ENCODE peak calls at places on chromosomes 1 and 21, in five cellular contexts. One of them, this sample, is unnamed.

GRCh38 chr1:1344672-1345361 is 4.4 kb downstream of the DVL1 start:
- DNase-seq in NB4: no peak
- DNase-seq in fibroblast of lung: peak
- DNase-seq in MCF 10A: peak
- DNase-seq in mucosa of descending colon: no peak
- DNase-seq in this sample: no peak

GRCh38 chr1:9455487-9456237 is 83.6 kb upstream of the SLC25A33 start:
- DNase-seq in fibroblast of lung: peak
- DNase-seq in mucosa of descending colon: peak
- DNase-seq in NB4: peak
- DNase-seq in MCF 10A: peak
- DNase-seq in this sample: no peak

GRCh38 chr1:42484382-42484781 is 21.3 kb downstream of the CCDC30 start:
- DNase-seq in mucosa of descending colon: no peak
- DNase-seq in NB4: no peak
- DNase-seq in fibroblast of lung: peak
- DNase-seq in MCF 10A: peak
- DNase-seq in this sample: peak

GRCh38 chr1:8259498-8260290 is 58.2 kb upstream of the SLC45A1 start:
- DNase-seq in mucosa of descending colon: no peak
- DNase-seq in NB4: no peak
- DNase-seq in MCF 10A: peak
- DNase-seq in fibroblast of lung: peak
- DNase-seq in this sample: peak

GRCh38 chr1:12435639-12436344 is 182.2 kb downstream of the DHRS3 start:
- DNase-seq in mucosa of descending colon: no peak
- DNase-seq in MCF 10A: no peak
- DNase-seq in NB4: peak
- DNase-seq in fibroblast of lung: no peak
- DNase-seq in this sample: peak

GRCh38 chr1:226128487-226129075 is 58.0 kb downstream of the ACBD3 start:
- DNase-seq in MCF 10A: peak
- DNase-seq in NB4: no peak
- DNase-seq in fibroblast of lung: peak
- DNase-seq in mucosa of descending colon: peak
- DNase-seq in this sample: no peak

GRCh38 chr1:24926596-24927249 is 3.4 kb downstream of the RUNX3 start:
- DNase-seq in mucosa of descending colon: peak
- DNase-seq in MCF 10A: no peak
- DNase-seq in NB4: peak
- DNase-seq in fibroblast of lung: no peak
- DNase-seq in this sample: no peak

GRCh38 chr1:94955767-94956632 is 29.1 kb upstream of the CNN3 start:
- DNase-seq in mucosa of descending colon: no peak
- DNase-seq in MCF 10A: no peak
- DNase-seq in fibroblast of lung: peak
- DNase-seq in NB4: no peak
- DNase-seq in this sample: no peak

GRCh38 chr1:239843556-239843955 is 248.1 kb upstream of the FMN2 start:
- DNase-seq in NB4: no peak
- DNase-seq in mucosa of descending colon: no peak
- DNase-seq in fibroblast of lung: no peak
- DNase-seq in MCF 10A: no peak
- DNase-seq in this sample: no peak

GRCh38 chr1:221093903-221094865 is 214.9 kb downstream of the HLX start:
- DNase-seq in MCF 10A: no peak
- DNase-seq in fibroblast of lung: no peak
- DNase-seq in NB4: peak
- DNase-seq in mucosa of descending colon: no peak
- DNase-seq in this sample: no peak

GRCh38 chr1:53603431-53603830 is 135.5 kb downstream of the GLIS1 start:
- DNase-seq in MCF 10A: no peak
- DNase-seq in NB4: no peak
- DNase-seq in fibroblast of lung: no peak
- DNase-seq in mucosa of descending colon: no peak
- DNase-seq in this sample: no peak

GRCh38 chr1:101288491-101288944 is 51.7 kb downstream of the S1PR1 start:
- DNase-seq in NB4: peak
- DNase-seq in fibroblast of lung: peak
- DNase-seq in mucosa of descending colon: no peak
- DNase-seq in MCF 10A: peak
- DNase-seq in this sample: peak

GRCh38 chr1:212588137-212588510 is 20.4 kb upstream of the ATF3 start:
- DNase-seq in fibroblast of lung: no peak
- DNase-seq in NB4: no peak
- DNase-seq in mucosa of descending colon: no peak
- DNase-seq in MCF 10A: no peak
- DNase-seq in this sample: no peak
- TF ChIP-seq CTCF in fibroblast of lung: no peak
- TF ChIP-seq CTCF in NB4: no peak
- TF ChIP-seq CTCF in mucosa of descending colon: no peak
- TF ChIP-seq CTCF in MCF 10A: no peak
- TF ChIP-seq CTCF in this sample: peak

DNA sequence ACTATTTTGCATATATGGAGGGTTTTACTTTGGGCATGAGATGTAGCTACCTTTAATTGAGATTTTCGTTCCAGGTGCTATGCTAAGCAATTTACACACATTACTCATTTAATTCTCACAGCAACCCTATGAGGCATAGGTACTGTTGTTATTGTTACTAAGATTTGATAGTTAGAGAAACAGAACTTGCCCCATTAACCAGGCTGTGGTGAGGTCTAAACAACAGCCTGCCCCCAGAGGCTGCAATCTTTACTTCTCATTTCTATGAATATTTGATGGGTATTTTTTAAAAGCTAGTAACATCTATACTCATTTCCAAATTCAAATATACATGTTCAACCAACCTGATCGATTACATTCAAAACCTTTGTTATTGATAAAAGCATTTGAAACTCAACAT is 155.6 kb downstream of the GALNT2 start:
- DNase-seq in fibroblast of lung: no peak
- DNase-seq in NB4: no peak
- DNase-seq in MCF 10A: no peak
- DNase-seq in mucosa of descending colon: no peak
- DNase-seq in this sample: no peak
- TF ChIP-seq CTCF in fibroblast of lung: peak
- TF ChIP-seq CTCF in NB4: no peak
- TF ChIP-seq CTCF in MCF 10A: no peak
- TF ChIP-seq CTCF in mucosa of descending colon: no peak
- TF ChIP-seq CTCF in this sample: peak

GRCh38 chr1:35577071-35577998 is 4.2 kb downstream of the TFAP2E start:
- DNase-seq in mucosa of descending colon: peak
- DNase-seq in fibroblast of lung: no peak
- DNase-seq in NB4: peak
- DNase-seq in MCF 10A: no peak
- DNase-seq in this sample: no peak
- TF ChIP-seq CTCF in mucosa of descending colon: no peak
- TF ChIP-seq CTCF in fibroblast of lung: no peak
- TF ChIP-seq CTCF in NB4: no peak
- TF ChIP-seq CTCF in MCF 10A: no peak
- TF ChIP-seq CTCF in this sample: no peak

GRCh38 chr21:25583370-25584133 is 23.7 kb downstream of the MRPL39 start:
- DNase-seq in NB4: no peak
- DNase-seq in fibroblast of lung: no peak
- DNase-seq in MCF 10A: no peak
- DNase-seq in mucosa of descending colon: no peak
- DNase-seq in this sample: no peak
- TF ChIP-seq CTCF in NB4: no peak
- TF ChIP-seq CTCF in fibroblast of lung: no peak
- TF ChIP-seq CTCF in MCF 10A: no peak
- TF ChIP-seq CTCF in mucosa of descending colon: no peak
- TF ChIP-seq CTCF in this sample: no peak

DNA sequence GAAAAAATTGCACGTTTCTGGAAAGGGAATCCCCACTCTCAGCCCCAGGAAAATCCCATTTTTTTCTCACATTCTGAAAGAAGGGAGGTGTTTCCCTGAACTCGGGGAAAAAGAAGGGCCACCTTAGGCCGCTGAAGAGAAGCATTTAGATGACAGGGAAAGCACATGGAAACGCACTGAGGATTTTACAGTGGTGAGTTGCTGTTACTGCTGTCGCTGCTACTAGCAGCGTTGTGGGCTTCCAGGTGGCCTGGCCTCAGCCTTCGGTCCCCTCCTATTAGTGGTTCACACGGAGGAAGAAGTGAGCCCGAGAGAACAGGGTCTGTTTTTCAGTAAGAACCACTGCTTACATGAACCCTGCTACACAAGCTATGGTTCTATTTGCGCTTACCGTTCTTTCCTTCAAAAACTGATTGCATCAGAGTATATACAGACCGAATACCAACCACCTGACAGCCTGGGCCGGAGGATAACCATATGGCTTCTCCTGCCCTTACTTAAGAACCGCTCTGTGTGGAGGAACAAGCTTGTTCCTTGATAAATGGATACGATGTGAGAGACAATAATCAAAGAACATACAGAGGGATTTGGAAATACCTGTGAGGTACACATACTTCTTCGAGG is 986 bp upstream of the KCNT2 start:
- DNase-seq in mucosa of descending colon: no peak
- DNase-seq in MCF 10A: no peak
- DNase-seq in fibroblast of lung: peak
- DNase-seq in NB4: no peak
- DNase-seq in this sample: no peak
- TF ChIP-seq CTCF in mucosa of descending colon: no peak
- TF ChIP-seq CTCF in MCF 10A: no peak
- TF ChIP-seq CTCF in fibroblast of lung: no peak
- TF ChIP-seq CTCF in NB4: no peak
- TF ChIP-seq CTCF in this sample: peak

GRCh38 chr1:209443361-209443931 is 140.1 kb upstream of the CAMK1G start:
- DNase-seq in mucosa of descending colon: no peak
- DNase-seq in fibroblast of lung: no peak
- DNase-seq in NB4: no peak
- DNase-seq in MCF 10A: peak
- DNase-seq in this sample: no peak

GRCh38 chr1:209445576-209445975 is 137.9 kb upstream of the CAMK1G start:
- DNase-seq in fibroblast of lung: no peak
- DNase-seq in NB4: no peak
- DNase-seq in MCF 10A: no peak
- DNase-seq in mucosa of descending colon: no peak
- DNase-seq in this sample: no peak

GRCh38 chr1:209439828-209440227 is 143.7 kb upstream of the CAMK1G start:
- DNase-seq in mucosa of descending colon: no peak
- DNase-seq in MCF 10A: no peak
- DNase-seq in NB4: no peak
- DNase-seq in fibroblast of lung: no peak
- DNase-seq in this sample: no peak

GRCh38 chr1:209443975-209444651 is 139.4 kb upstream of the CAMK1G start:
- DNase-seq in NB4: no peak
- DNase-seq in fibroblast of lung: no peak
- DNase-seq in mucosa of descending colon: no peak
- DNase-seq in MCF 10A: peak
- DNase-seq in this sample: no peak
- TF ChIP-seq CTCF in NB4: no peak
- TF ChIP-seq CTCF in fibroblast of lung: no peak
- TF ChIP-seq CTCF in mucosa of descending colon: no peak
- TF ChIP-seq CTCF in MCF 10A: no peak
- TF ChIP-seq CTCF in this sample: no peak

GRCh38 chr1:23660671-23661070 is 30.9 kb upstream of the RPL11 start:
- DNase-seq in fibroblast of lung: no peak
- DNase-seq in NB4: no peak
- DNase-seq in mucosa of descending colon: no peak
- DNase-seq in MCF 10A: no peak
- DNase-seq in this sample: no peak

GRCh38 chr1:23667411-23667810 is 24.2 kb upstream of the RPL11 start:
- DNase-seq in NB4: no peak
- DNase-seq in MCF 10A: no peak
- DNase-seq in fibroblast of lung: no peak
- DNase-seq in mucosa of descending colon: no peak
- DNase-seq in this sample: no peak

GRCh38 chr1:23661887-23662286 is 29.7 kb upstream of the RPL11 start:
- DNase-seq in MCF 10A: peak
- DNase-seq in mucosa of descending colon: no peak
- DNase-seq in fibroblast of lung: no peak
- DNase-seq in NB4: no peak
- DNase-seq in this sample: no peak

GRCh38 chr1:23670709-23671108 is 20.9 kb upstream of the RPL11 start:
- DNase-seq in MCF 10A: no peak
- DNase-seq in mucosa of descending colon: no peak
- DNase-seq in NB4: no peak
- DNase-seq in fibroblast of lung: no peak
- DNase-seq in this sample: no peak

DNA sequence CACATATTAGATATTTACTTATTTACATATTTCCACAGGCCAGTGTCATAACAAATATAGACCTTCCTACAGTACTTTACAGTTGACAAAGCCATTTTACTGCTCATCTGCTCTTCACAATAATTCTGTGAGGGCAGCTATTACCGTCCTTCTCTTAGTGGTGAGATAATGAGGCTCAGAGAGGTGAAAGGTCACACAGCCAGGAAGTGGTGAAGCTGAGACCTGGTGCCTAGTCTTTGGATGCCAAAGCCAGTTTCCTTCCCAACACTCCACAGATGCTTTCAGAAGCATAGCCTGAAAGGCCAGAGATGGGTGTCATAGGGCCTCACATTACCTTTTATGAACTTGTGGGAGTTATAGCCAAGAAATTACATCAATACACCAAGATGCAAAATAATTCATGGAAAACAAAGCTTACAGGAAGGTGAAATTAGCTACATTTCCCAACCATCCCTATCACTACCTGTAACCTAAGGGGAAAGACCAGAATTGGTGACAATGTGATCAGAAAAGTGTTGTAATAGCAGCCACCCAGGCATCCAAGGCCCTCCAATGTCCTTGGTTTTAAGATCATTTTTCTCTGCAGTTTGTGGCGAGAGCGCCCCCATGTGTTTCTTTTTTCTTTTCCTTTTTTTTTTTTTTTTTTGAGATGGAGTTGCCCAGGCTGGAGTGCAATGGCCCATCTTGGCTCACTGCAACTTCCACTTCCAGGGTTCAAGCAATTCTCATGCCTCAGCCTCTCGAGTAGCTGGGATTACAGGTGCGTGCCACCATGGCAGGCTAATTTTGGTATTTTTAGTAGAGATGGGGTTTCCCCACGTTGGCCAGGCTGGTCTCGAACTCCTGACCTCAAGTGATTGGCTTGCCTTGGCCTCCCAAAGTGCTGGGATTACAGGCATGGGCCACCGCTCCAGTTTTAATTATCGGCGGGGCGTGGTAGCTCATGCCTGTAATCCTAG is 26.5 kb upstream of the RPL11 start:
- DNase-seq in MCF 10A: peak
- DNase-seq in mucosa of descending colon: no peak
- DNase-seq in NB4: peak
- DNase-seq in fibroblast of lung: peak
- DNase-seq in this sample: no peak
- TF ChIP-seq CTCF in MCF 10A: peak
- TF ChIP-seq CTCF in mucosa of descending colon: no peak
- TF ChIP-seq CTCF in NB4: peak
- TF ChIP-seq CTCF in fibroblast of lung: peak
- TF ChIP-seq CTCF in this sample: peak

GRCh38 chr1:22846453-22846852 is 126.2 kb downstream of the LACTBL1 start:
- DNase-seq in mucosa of descending colon: no peak
- DNase-seq in MCF 10A: no peak
- DNase-seq in NB4: peak
- DNase-seq in fibroblast of lung: no peak
- DNase-seq in this sample: no peak
- TF ChIP-seq CTCF in mucosa of descending colon: no peak
- TF ChIP-seq CTCF in MCF 10A: no peak
- TF ChIP-seq CTCF in NB4: no peak
- TF ChIP-seq CTCF in fibroblast of lung: no peak
- TF ChIP-seq CTCF in this sample: no peak

GRCh38 chr1:235946570-235946981 is 79.9 kb upstream of the LYST start:
- DNase-seq in NB4: peak
- DNase-seq in MCF 10A: peak
- DNase-seq in mucosa of descending colon: no peak
- DNase-seq in fibroblast of lung: peak
- DNase-seq in this sample: no peak
- TF ChIP-seq CTCF in NB4: peak
- TF ChIP-seq CTCF in MCF 10A: peak
- TF ChIP-seq CTCF in mucosa of descending colon: no peak
- TF ChIP-seq CTCF in fibroblast of lung: peak
- TF ChIP-seq CTCF in this sample: peak

This sample was measured in retinal pigment epithelial cell.